ENCODE peak calls at places on chromosomes 12 and 14, in seven cellular contexts. D, X, L, K, O, Y and R are unnamed samples.

GRCh38 chr14:75363570-75364227 is 64.1 kb upstream of the JDP2 start:
- DNase-seq in D (no peak), X (no peak), L (no peak), K (no peak), O (no peak), Y (no peak), R (no peak)

GRCh38 chr12:42259699-42260098 is 21.7 kb upstream of the YAF2 start:
- DNase-seq in D (no peak), X (no peak), L (no peak), K (no peak), O (no peak), Y (no peak), R (no peak)

GRCh38 chr12:105262461-105263184 is 26.6 kb upstream of the APPL2 start:
- DNase-seq in D (no peak), X (no peak), L (no peak), K (no peak), O (no peak), Y (no peak), R (no peak)

GRCh38 chr12:116594325-116595038 is 35.3 kb downstream of the MAP1LC3B2 start:
- DNase-seq in D (no peak), X (no peak), L (no peak), K (no peak), O (peak), Y (peak), R (no peak)

GRCh38 chr12:106108187-106108816 is 30.5 kb downstream of the NUAK1 start:
- DNase-seq in D (peak), X (peak), L (no peak), K (no peak), O (no peak), Y (no peak), R (no peak)

GRCh38 chr12:52667509-52667908 is 12.7 kb downstream of the KRT1 start:
- DNase-seq in D (no peak), X (peak), L (no peak), K (no peak), O (no peak), Y (no peak), R (no peak)

GRCh38 chr12:13028825-13029570 is 15.2 kb upstream of the FAM234B start:
- DNase-seq in D (no peak), X (no peak), L (no peak), K (no peak), O (no peak), Y (no peak), R (no peak)

GRCh38 chr14:100872641-100873071 is 30.9 kb downstream of the RTL1 start:
- DNase-seq in D (peak), X (no peak), L (no peak), K (peak), O (peak), Y (peak), R (no peak)

GRCh38 chr12:56590237-56590830 is 39.8 kb downstream of the BAZ2A start:
- DNase-seq in D (peak), X (peak), L (no peak), K (no peak), O (no peak), Y (no peak), R (peak)

GRCh38 chr14:99352688-99353280 is 80.8 kb upstream of the BCL11B start:
- DNase-seq in D (no peak), X (no peak), L (no peak), K (peak), O (no peak), Y (peak), R (no peak)

GRCh38 chr12:10174986-10175614 is 3.2 kb upstream of the OLR1 start:
- DNase-seq in D (no peak), X (no peak), L (no peak), K (no peak), O (no peak), Y (no peak), R (no peak)

GRCh38 chr12:5166976-5167375 is 123.3 kb downstream of the KCNA5 start:
- DNase-seq in D (peak), X (no peak), L (no peak), K (no peak), O (no peak), Y (no peak), R (peak)

GRCh38 chr12:52552681-52553195 is at the start of gene KRT71:
- DNase-seq in D (no peak), X (no peak), L (no peak), K (no peak), O (no peak), Y (no peak), R (no peak)

GRCh38 chr12:100127766-100128508 is 14.7 kb downstream of the BLTP3B start:
- DNase-seq in D (peak), X (no peak), L (no peak), K (no peak), O (no peak), Y (no peak), R (peak)

GRCh38 chr12:100133200-100133599 is 9.5 kb downstream of the BLTP3B start:
- DNase-seq in D (no peak), X (no peak), L (no peak), K (no peak), O (no peak), Y (no peak), R (no peak)

GRCh38 chr12:100123316-100124095 is 19.2 kb downstream of the BLTP3B start:
- DNase-seq in D (no peak), X (no peak), L (no peak), K (no peak), O (no peak), Y (no peak), R (no peak)

DNA sequence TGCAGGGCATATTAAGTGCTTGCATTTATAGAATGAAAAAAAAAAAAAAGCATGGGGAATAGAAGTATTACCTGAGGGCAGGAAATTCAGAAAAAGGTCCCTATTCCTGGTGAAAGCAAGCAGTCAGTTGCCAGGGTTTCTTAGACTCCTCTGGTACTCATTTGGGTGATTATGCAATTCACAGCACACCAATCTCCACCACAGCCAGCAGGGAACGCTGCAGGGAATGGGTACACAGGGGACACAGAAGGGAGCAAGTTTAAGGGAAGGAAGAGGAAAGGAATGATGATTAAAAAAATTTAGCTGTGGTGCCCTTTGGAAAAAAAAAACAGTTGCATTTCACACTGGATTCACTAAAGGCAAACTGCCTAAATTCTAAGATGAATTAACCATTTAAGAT is 14.2 kb downstream of the BLTP3B start:
- DNase-seq in D (peak), X (peak), L (no peak), K (no peak), O (peak), Y (no peak), R (peak)
- TF ChIP-seq CTCF in D (peak), X (no peak), L (peak), K (peak), O (peak), Y (peak), R (peak)

GRCh38 chr12:109765493-109765810 is 51.8 kb downstream of the FAM222A start:
- DNase-seq in D (no peak), X (no peak), L (no peak), K (no peak), O (no peak), Y (peak), R (no peak)

GRCh38 chr12:109764776-109765492 is 51.3 kb downstream of the FAM222A start:
- DNase-seq in D (no peak), X (no peak), L (no peak), K (peak), O (no peak), Y (peak), R (no peak)

GRCh38 chr12:109762673-109763191 is 49.1 kb downstream of the FAM222A start:
- DNase-seq in D (no peak), X (no peak), L (peak), K (peak), O (no peak), Y (peak), R (no peak)

GRCh38 chr12:109763201-109763841 is 49.7 kb downstream of the FAM222A start:
- DNase-seq in D (peak), X (no peak), L (no peak), K (no peak), O (no peak), Y (peak), R (peak)

GRCh38 chr12:109764123-109764522 is 50.5 kb downstream of the FAM222A start:
- DNase-seq in D (no peak), X (no peak), L (no peak), K (no peak), O (no peak), Y (no peak), R (no peak)
- TF ChIP-seq CTCF in D (no peak), X (peak), L (peak), K (no peak), O (no peak), Y (no peak), R (no peak)

GRCh38 chr14:92670177-92670576 is 78.2 kb downstream of the LGMN start:
- DNase-seq in D (peak), X (no peak), L (no peak), K (no peak), O (no peak), Y (no peak), R (peak)
- TF ChIP-seq CTCF in D (peak), X (no peak), L (no peak), K (no peak), O (no peak), Y (no peak), R (peak)

GRCh38 chr12:69284131-69284530 is 44.8 kb downstream of the CPSF6 start:
- DNase-seq in D (peak), X (peak), L (peak), K (peak), O (peak), Y (peak), R (peak)
- TF ChIP-seq CTCF in D (no peak), X (no peak), L (peak), K (no peak), O (peak), Y (peak), R (peak)

GRCh38 chr12:75623631-75624118 is 112.3 kb upstream of the KRR1 start:
- DNase-seq in D (peak), X (peak), L (no peak), K (no peak), O (no peak), Y (no peak), R (peak)
- TF ChIP-seq CTCF in D (peak), X (no peak), L (no peak), K (no peak), O (peak), Y (no peak), R (peak)

GRCh38 chr12:37672655-37673260 is 643.8 kb upstream of the ALG10B start:
- DNase-seq in D (peak), X (no peak), L (no peak), K (no peak), O (no peak), Y (no peak), R (peak)
- TF ChIP-seq CTCF in D (peak), X (no peak), L (no peak), K (no peak), O (no peak), Y (peak), R (peak)

GRCh38 chr14:103516426-103517171 is 6.0 kb downstream of the CKB start:
- DNase-seq in D (no peak), X (no peak), L (no peak), K (no peak), O (peak), Y (peak), R (no peak)
- TF ChIP-seq CTCF in D (no peak), X (no peak), L (no peak), K (no peak), O (no peak), Y (no peak), R (no peak)

GRCh38 chr14:63174760-63175191 is 29.5 kb upstream of the RHOJ start:
- DNase-seq in D (peak), X (peak), L (no peak), K (no peak), O (no peak), Y (no peak), R (peak)
- TF ChIP-seq CTCF in D (peak), X (peak), L (peak), K (peak), O (peak), Y (peak), R (peak)